ENCODE peak calls at places on chromosomes 12 and 14, in four cellular contexts. V is A549, S is mesenchymal stem cell, G is hepatocyte. A is an unnamed sample.

GRCh38 chr12:32344047-32344446 is 55.3 kb upstream of the FGD4 start:
- DNase-seq in V (no peak), S (no peak), G (no peak), A (no peak)

GRCh38 chr14:77469041-77469440 is 11.1 kb downstream of the AHSA1 start:
- DNase-seq in V (no peak), S (no peak), G (no peak), A (no peak)

GRCh38 chr14:28941758-28942157 is 175.2 kb downstream of the FOXG1 start:
- DNase-seq in V (no peak), S (no peak), G (no peak), A (no peak)

GRCh38 chr12:122880668-122881067 is 15.3 kb downstream of the VPS37B start:
- DNase-seq in V (peak), S (no peak), G (no peak), A (peak)

GRCh38 chr14:35818346-35819115 is 7.6 kb upstream of the BRMS1L start:
- DNase-seq in V (peak), S (peak), G (peak), A (peak)

GRCh38 chr12:124680863-124681778 is 113.7 kb upstream of the NCOR2 start:
- DNase-seq in V (peak), S (peak), G (peak), A (peak)

GRCh38 chr12:58602179-58602578 is 318.1 kb downstream of the LRIG3 start:
- DNase-seq in V (no peak), S (peak), G (no peak), A (no peak)

GRCh38 chr12:981176-981828 is 9.7 kb upstream of the ERC1 start:
- DNase-seq in V (no peak), S (no peak), G (no peak), A (no peak)

GRCh38 chr14:44300911-44301310 is 206.2 kb downstream of the FSCB start:
- DNase-seq in V (no peak), S (no peak), G (no peak), A (no peak)

GRCh38 chr14:61420326-61420725 is 98.9 kb downstream of the PRKCH start:
- DNase-seq in V (no peak), S (no peak), G (no peak), A (no peak)

GRCh38 chr12:14260011-14260993 is 105.2 kb upstream of the ATF7IP start:
- DNase-seq in V (no peak), S (peak), G (peak), A (no peak)

GRCh38 chr14:54585214-54585613 is 18.3 kb downstream of the SAMD4A start:
- DNase-seq in V (no peak), S (no peak), G (no peak), A (no peak)

GRCh38 chr12:24997970-24998582 is 49.2 kb upstream of the BCAT1 start:
- DNase-seq in V (no peak), S (peak), G (no peak), A (peak)
- H3K4me2 ChIP-seq in V (no peak), S (no peak), G (no peak), A (peak)

GRCh38 chr12:54231236-54231635 is 42.5 kb upstream of the SMUG1 start:
- DNase-seq in V (no peak), S (no peak), G (no peak), A (no peak)

GRCh38 chr12:54229624-54230212 is 40.9 kb upstream of the SMUG1 start:
- DNase-seq in V (peak), S (peak), G (peak), A (no peak)

GRCh38 chr12:54232790-54233189 is 44.0 kb upstream of the SMUG1 start:
- DNase-seq in V (no peak), S (peak), G (no peak), A (no peak)

GRCh38 chr12:54228471-54228870 is 39.7 kb upstream of the SMUG1 start:
- DNase-seq in V (no peak), S (no peak), G (no peak), A (no peak)

DNA sequence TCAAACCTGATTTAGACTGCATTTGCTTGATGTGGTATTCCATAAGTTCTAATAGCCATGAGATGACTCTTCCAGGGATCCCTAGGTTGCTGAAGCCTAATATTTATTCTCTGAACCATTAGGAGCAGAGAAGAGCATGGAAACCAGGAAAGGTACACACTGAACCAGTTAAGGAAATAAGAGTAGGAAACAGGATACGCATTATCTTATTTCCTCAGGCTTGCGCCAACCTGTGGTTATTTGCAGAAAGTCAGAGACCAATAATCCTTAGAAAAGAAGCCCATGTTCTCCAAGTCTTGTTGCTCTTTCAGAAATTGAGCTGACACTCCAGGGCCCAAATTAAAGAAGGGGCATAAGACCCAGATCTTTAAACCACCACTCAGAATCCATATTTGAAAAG is 41.8 kb upstream of the SMUG1 start:
- DNase-seq in V (no peak), S (no peak), G (no peak), A (no peak)
- H3K4me2 ChIP-seq in V (no peak), S (no peak), G (no peak), A (no peak)

GRCh38 chr14:22185191-22185590 is 403.8 kb downstream of the DAD1 start:
- DNase-seq in V (no peak), S (peak), G (no peak), A (no peak)
- H3K4me2 ChIP-seq in V (no peak), S (no peak), G (no peak), A (no peak)

GRCh38 chr14:90303382-90303943 is 28.3 kb downstream of the NRDE2 start:
- DNase-seq in V (no peak), S (no peak), G (peak), A (no peak)
- H3K4me2 ChIP-seq in V (no peak), S (no peak), G (peak), A (no peak)

GRCh38 chr14:101562659-101563351 is 1.5 kb downstream of the DIO3 start:
- DNase-seq in V (no peak), S (no peak), G (no peak), A (no peak)
- H3K4me2 ChIP-seq in V (peak), S (no peak), G (peak), A (no peak)

GRCh38 chr14:63761356-63762117 is 33.7 kb upstream of the SGPP1 start:
- DNase-seq in V (no peak), S (no peak), G (no peak), A (no peak)

GRCh38 chr14:63757211-63757610 is 29.3 kb upstream of the SGPP1 start:
- DNase-seq in V (no peak), S (no peak), G (no peak), A (no peak)

GRCh38 chr14:63764103-63764502 is 36.2 kb upstream of the SGPP1 start:
- DNase-seq in V (no peak), S (peak), G (no peak), A (no peak)

GRCh38 chr14:63759454-63759853 is 31.6 kb upstream of the SGPP1 start:
- DNase-seq in V (no peak), S (no peak), G (no peak), A (no peak)

GRCh38 chr14:63760014-63760413 is 32.1 kb upstream of the SGPP1 start:
- DNase-seq in V (no peak), S (no peak), G (no peak), A (no peak)
- H3K4me2 ChIP-seq in V (no peak), S (no peak), G (no peak), A (no peak)

GRCh38 chr14:99420711-99421110 is 59.9 kb downstream of the SETD3 start:
- DNase-seq in V (no peak), S (no peak), G (no peak), A (no peak)
- H3K4me2 ChIP-seq in V (no peak), S (no peak), G (no peak), A (no peak)

GRCh38 chr12:93482721-93483120 is 15.4 kb downstream of the MRPL42 start:
- DNase-seq in V (no peak), S (no peak), G (no peak), A (no peak)

GRCh38 chr12:93483151-93483807 is 16.0 kb downstream of the MRPL42 start:
- DNase-seq in V (no peak), S (no peak), G (no peak), A (no peak)

DNA sequence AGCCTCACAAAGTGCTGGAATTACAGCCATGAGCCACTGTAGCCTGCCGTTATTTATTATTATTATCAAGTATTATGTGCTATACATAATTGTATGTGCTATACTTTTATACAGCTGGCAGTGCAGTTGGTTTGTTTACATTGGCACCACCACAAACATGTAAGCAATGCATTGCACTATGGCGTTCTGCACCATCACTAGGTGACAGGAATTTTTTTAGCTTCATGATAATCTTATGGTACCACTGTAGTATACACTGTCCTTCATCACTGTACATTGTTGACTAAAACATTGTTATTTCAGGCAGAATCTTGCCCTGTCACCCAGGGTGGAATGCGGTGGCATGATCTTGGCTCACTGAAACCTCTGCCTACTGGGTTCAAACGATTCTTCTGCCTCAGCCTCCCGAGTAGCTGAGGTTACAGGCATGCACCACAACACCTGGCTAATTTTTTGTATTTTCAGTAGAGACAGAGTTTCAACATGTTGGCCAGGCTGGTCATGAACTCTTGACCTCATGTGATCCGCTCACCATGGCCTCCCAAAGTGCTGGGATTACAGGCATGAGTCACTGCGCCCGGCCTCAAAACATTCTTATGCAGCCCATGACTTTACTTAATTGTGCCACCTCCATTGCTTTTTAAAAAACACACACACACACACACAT is 17.1 kb downstream of the MRPL42 start:
- DNase-seq in V (no peak), S (peak), G (no peak), A (no peak)
- H3K4me2 ChIP-seq in V (peak), S (no peak), G (no peak), A (no peak)

GRCh38 chr12:19194963-19195362 is 65.4 kb downstream of the PLEKHA5 start:
- DNase-seq in V (no peak), S (no peak), G (no peak), A (no peak)
- H3K4me2 ChIP-seq in V (no peak), S (no peak), G (no peak), A (no peak)